ENCODE peak calls at places on chromosome 7, in four cellular contexts. T is effector memory CD4-positive, alpha-beta T cell; C is transverse colon; I is skeletal muscle cell. N is an unnamed sample.

GRCh38 chr7:151800391-151800790 is 76.5 kb downstream of the PRKAG2 start:
- DNase-seq in T (no peak), C (no peak), I (no peak), N (no peak)

GRCh38 chr7:75732764-75733630 is 5.7 kb downstream of the HIP1 start:
- DNase-seq in T (no peak), C (no peak), I (peak), N (no peak)

GRCh38 chr7:108132551-108133265 is 2.5 kb upstream of the LAMB4 start:
- DNase-seq in T (no peak), C (no peak), I (no peak), N (no peak)

GRCh38 chr7:151440799-151441443 is 980 bp upstream of the CRYGN start:
- DNase-seq in T (no peak), C (no peak), I (no peak), N (peak)

GRCh38 chr7:96238474-96238873 is 83.4 kb downstream of the SLC25A13 start:
- DNase-seq in T (no peak), C (no peak), I (no peak), N (no peak)

GRCh38 chr7:102454423-102454822 is 10.2 kb downstream of the ALKBH4 start:
- DNase-seq in T (no peak), C (no peak), I (no peak), N (no peak)

GRCh38 chr7:16091951-16092350 is 329.4 kb downstream of the CRPPA start:
- DNase-seq in T (no peak), C (no peak), I (no peak), N (no peak)

GRCh38 chr7:19964198-19964597 is 190.8 kb upstream of the TMEM196 start:
- DNase-seq in T (no peak), C (no peak), I (peak), N (no peak)

GRCh38 chr7:127119517-127119916 is 133.2 kb downstream of the GRM8 start:
- DNase-seq in T (no peak), C (no peak), I (no peak), N (no peak)

GRCh38 chr7:152383341-152384234 is 52.2 kb downstream of the KMT2C start:
- DNase-seq in T (no peak), C (no peak), I (peak), N (peak)

GRCh38 chr7:91383186-91383585 is 119.0 kb downstream of the FZD1 start:
- DNase-seq in T (no peak), C (no peak), I (peak), N (no peak)

GRCh38 chr7:75762350-75762917 is 9.6 kb downstream of the CCL26 start:
- DNase-seq in T (no peak), C (no peak), I (peak), N (no peak)

GRCh38 chr7:135129579-135129978 is 18.3 kb upstream of the TMEM140 start:
- DNase-seq in T (no peak), C (no peak), I (no peak), N (no peak)

GRCh38 chr7:135128931-135129330 is 18.9 kb upstream of the TMEM140 start:
- DNase-seq in T (no peak), C (no peak), I (no peak), N (no peak)
- H3K4me3 ChIP-seq in T (no peak), C (no peak), I (no peak), N (no peak)

GRCh38 chr7:50793115-50793946 is 10.6 kb upstream of the GRB10 start:
- DNase-seq in T (no peak), C (peak), I (no peak), N (peak)
- H3K4me3 ChIP-seq in T (peak), C (peak), I (peak), N (peak)

GRCh38 chr7:81260152-81260551 is 341.3 kb upstream of the SEMA3C start:
- DNase-seq in T (no peak), C (no peak), I (no peak), N (no peak)
- H3K4me3 ChIP-seq in T (no peak), C (no peak), I (no peak), N (no peak)

GRCh38 chr7:129630341-129630740 is 18.8 kb downstream of the NRF1 start:
- DNase-seq in T (no peak), C (no peak), I (no peak), N (no peak)
- H3K4me3 ChIP-seq in T (no peak), C (no peak), I (no peak), N (no peak)

N was measured in aorta.